ENCODE peak calls at places on chromosomes 6 and 20, in four cellular contexts. One of them, this sample, is unnamed.

GRCh38 chr6:167778497-167779122 is 48.1 kb upstream of the AFDN start:
- DNase-seq in dorsolateral prefrontal cortex: no peak
- DNase-seq in uterus: no peak
- DNase-seq in cardiac muscle cell: no peak
- DNase-seq in this sample: no peak

GRCh38 chr6:157800420-157801237 is 22.4 kb upstream of the SNX9 start:
- DNase-seq in dorsolateral prefrontal cortex: no peak
- DNase-seq in uterus: no peak
- DNase-seq in cardiac muscle cell: no peak
- DNase-seq in this sample: no peak

GRCh38 chr6:167795874-167796667 is 30.6 kb upstream of the AFDN start:
- DNase-seq in dorsolateral prefrontal cortex: peak
- DNase-seq in uterus: no peak
- DNase-seq in cardiac muscle cell: no peak
- DNase-seq in this sample: peak

GRCh38 chr6:36927691-36928546 is 26.6 kb upstream of the PI16 start:
- DNase-seq in dorsolateral prefrontal cortex: no peak
- DNase-seq in uterus: no peak
- DNase-seq in cardiac muscle cell: no peak
- DNase-seq in this sample: no peak

GRCh38 chr6:63537126-63537958 is 34.9 kb upstream of the LOC128125822 start:
- DNase-seq in dorsolateral prefrontal cortex: no peak
- DNase-seq in uterus: no peak
- DNase-seq in cardiac muscle cell: no peak
- DNase-seq in this sample: no peak

GRCh38 chr6:41462980-41463930 is 82.9 kb upstream of the FOXP4 start:
- DNase-seq in dorsolateral prefrontal cortex: peak
- DNase-seq in uterus: peak
- DNase-seq in cardiac muscle cell: peak
- DNase-seq in this sample: peak

GRCh38 chr6:166464418-166465400 is 82.0 kb upstream of the MPC1 start:
- DNase-seq in dorsolateral prefrontal cortex: no peak
- DNase-seq in uterus: no peak
- DNase-seq in cardiac muscle cell: no peak
- DNase-seq in this sample: no peak

GRCh38 chr20:35700625-35701148 is 1.5 kb downstream of the ROMO1 start:
- DNase-seq in dorsolateral prefrontal cortex: no peak
- DNase-seq in uterus: no peak
- DNase-seq in cardiac muscle cell: no peak
- DNase-seq in this sample: no peak

GRCh38 chr6:116136933-116137340 is 11.0 kb upstream of the COL10A1 start:
- DNase-seq in dorsolateral prefrontal cortex: no peak
- DNase-seq in uterus: no peak
- DNase-seq in cardiac muscle cell: no peak
- DNase-seq in this sample: no peak

GRCh38 chr6:36204068-36204753 is 7.7 kb downstream of the BRPF3 start:
- DNase-seq in dorsolateral prefrontal cortex: no peak
- DNase-seq in uterus: no peak
- DNase-seq in cardiac muscle cell: no peak
- DNase-seq in this sample: no peak

GRCh38 chr6:159033160-159034049 is 11.4 kb downstream of the TAGAP start:
- DNase-seq in dorsolateral prefrontal cortex: no peak
- DNase-seq in uterus: no peak
- DNase-seq in cardiac muscle cell: no peak
- DNase-seq in this sample: no peak

GRCh38 chr6:63887011-63887751 is 251.6 kb downstream of the PHF3 start:
- DNase-seq in dorsolateral prefrontal cortex: no peak
- DNase-seq in uterus: no peak
- DNase-seq in cardiac muscle cell: no peak
- DNase-seq in this sample: no peak

GRCh38 chr6:146914563-146915483 is 289.4 kb upstream of the STXBP5 start:
- DNase-seq in dorsolateral prefrontal cortex: no peak
- DNase-seq in uterus: peak
- DNase-seq in cardiac muscle cell: no peak
- DNase-seq in this sample: no peak

GRCh38 chr6:90859612-90860011 is 272.7 kb upstream of the MAP3K7 start:
- DNase-seq in dorsolateral prefrontal cortex: no peak
- DNase-seq in uterus: no peak
- DNase-seq in cardiac muscle cell: peak
- DNase-seq in this sample: no peak

GRCh38 chr6:33724281-33725023 is 13.0 kb upstream of the UQCC2 start:
- DNase-seq in dorsolateral prefrontal cortex: no peak
- DNase-seq in uterus: no peak
- DNase-seq in cardiac muscle cell: no peak
- DNase-seq in this sample: no peak

GRCh38 chr20:29873946-29874345 is 1383.5 kb upstream of the DEFB115 start:
- DNase-seq in dorsolateral prefrontal cortex: peak
- DNase-seq in uterus: no peak
- DNase-seq in cardiac muscle cell: peak
- DNase-seq in this sample: no peak

GRCh38 chr6:32973934-32974333 is 5.5 kb downstream of the BRD2 start:
- DNase-seq in dorsolateral prefrontal cortex: no peak
- DNase-seq in uterus: no peak
- DNase-seq in cardiac muscle cell: no peak
- DNase-seq in this sample: no peak

GRCh38 chr6:80165143-80165542 is 58.7 kb downstream of the BCKDHB start:
- DNase-seq in dorsolateral prefrontal cortex: no peak
- DNase-seq in uterus: no peak
- DNase-seq in cardiac muscle cell: no peak
- DNase-seq in this sample: no peak

GRCh38 chr6:89045585-89045984 is 35.0 kb upstream of the PNRC1 start:
- DNase-seq in dorsolateral prefrontal cortex: no peak
- DNase-seq in uterus: no peak
- DNase-seq in cardiac muscle cell: no peak
- DNase-seq in this sample: no peak

GRCh38 chr20:2151805-2152727 is 50.4 kb downstream of the STK35 start:
- DNase-seq in dorsolateral prefrontal cortex: no peak
- DNase-seq in uterus: peak
- DNase-seq in cardiac muscle cell: peak
- DNase-seq in this sample: no peak

GRCh38 chr6:23532227-23532626 is 593.8 kb upstream of the NRSN1 start:
- DNase-seq in dorsolateral prefrontal cortex: no peak
- DNase-seq in uterus: no peak
- DNase-seq in cardiac muscle cell: no peak
- DNase-seq in this sample: no peak

GRCh38 chr20:64055893-64056638 is 6.6 kb upstream of the SOX18 start:
- DNase-seq in dorsolateral prefrontal cortex: no peak
- DNase-seq in uterus: no peak
- DNase-seq in cardiac muscle cell: no peak
- DNase-seq in this sample: no peak

GRCh38 chr6:68094070-68094469 is 541.0 kb upstream of the ADGRB3 start:
- DNase-seq in dorsolateral prefrontal cortex: no peak
- DNase-seq in uterus: no peak
- DNase-seq in cardiac muscle cell: no peak
- DNase-seq in this sample: no peak

GRCh38 chr20:5104479-5104878 is 15.3 kb downstream of the PCNA start:
- DNase-seq in dorsolateral prefrontal cortex: no peak
- DNase-seq in uterus: no peak
- DNase-seq in cardiac muscle cell: no peak
- DNase-seq in this sample: no peak

GRCh38 chr20:36526521-36527011 is 14.8 kb upstream of the MYL9 start:
- DNase-seq in dorsolateral prefrontal cortex: peak
- DNase-seq in uterus: no peak
- DNase-seq in cardiac muscle cell: no peak
- DNase-seq in this sample: peak

GRCh38 chr6:135722679-135723078 is 128.8 kb upstream of the PDE7B start:
- DNase-seq in dorsolateral prefrontal cortex: no peak
- DNase-seq in uterus: no peak
- DNase-seq in cardiac muscle cell: no peak
- DNase-seq in this sample: peak

GRCh38 chr6:90413396-90413795 is 116.8 kb upstream of the BACH2 start:
- DNase-seq in dorsolateral prefrontal cortex: no peak
- DNase-seq in uterus: no peak
- DNase-seq in cardiac muscle cell: no peak
- DNase-seq in this sample: no peak

GRCh38 chr20:62367136-62367482 is at the start of gene LAMA5:
- DNase-seq in dorsolateral prefrontal cortex: no peak
- DNase-seq in uterus: no peak
- DNase-seq in cardiac muscle cell: peak
- DNase-seq in this sample: no peak

GRCh38 chr6:139829557-139829956 is 455.1 kb upstream of the CITED2 start:
- DNase-seq in dorsolateral prefrontal cortex: no peak
- DNase-seq in uterus: no peak
- DNase-seq in cardiac muscle cell: peak
- DNase-seq in this sample: no peak

GRCh38 chr6:54730767-54731665 is 115.6 kb upstream of the FAM83B start:
- DNase-seq in dorsolateral prefrontal cortex: no peak
- DNase-seq in uterus: no peak
- DNase-seq in cardiac muscle cell: no peak
- DNase-seq in this sample: no peak

GRCh38 chr6:17483391-17484016 is 90.1 kb downstream of the CAP2 start:
- DNase-seq in dorsolateral prefrontal cortex: no peak
- DNase-seq in uterus: no peak
- DNase-seq in cardiac muscle cell: peak
- DNase-seq in this sample: no peak

GRCh38 chr20:50655325-50655880 is 35.9 kb downstream of the RIPOR3 start:
- DNase-seq in dorsolateral prefrontal cortex: no peak
- DNase-seq in uterus: peak
- DNase-seq in cardiac muscle cell: no peak
- DNase-seq in this sample: no peak

GRCh38 chr6:151917531-151918329 is 110.2 kb downstream of the ESR1 start:
- DNase-seq in dorsolateral prefrontal cortex: no peak
- DNase-seq in uterus: no peak
- DNase-seq in cardiac muscle cell: no peak
- DNase-seq in this sample: no peak

GRCh38 chr20:29119141-29119540 is 2138.3 kb upstream of the DEFB115 start:
- DNase-seq in dorsolateral prefrontal cortex: no peak
- DNase-seq in uterus: no peak
- DNase-seq in cardiac muscle cell: no peak
- DNase-seq in this sample: no peak

GRCh38 chr6:45965007-45965406 is 50.7 kb downstream of the CLIC5 start:
- DNase-seq in dorsolateral prefrontal cortex: no peak
- DNase-seq in uterus: no peak
- DNase-seq in cardiac muscle cell: no peak
- DNase-seq in this sample: no peak

GRCh38 chr20:54345301-54345724 is 130.1 kb upstream of the DOK5 start:
- DNase-seq in dorsolateral prefrontal cortex: no peak
- DNase-seq in uterus: no peak
- DNase-seq in cardiac muscle cell: no peak
- DNase-seq in this sample: no peak

DNA sequence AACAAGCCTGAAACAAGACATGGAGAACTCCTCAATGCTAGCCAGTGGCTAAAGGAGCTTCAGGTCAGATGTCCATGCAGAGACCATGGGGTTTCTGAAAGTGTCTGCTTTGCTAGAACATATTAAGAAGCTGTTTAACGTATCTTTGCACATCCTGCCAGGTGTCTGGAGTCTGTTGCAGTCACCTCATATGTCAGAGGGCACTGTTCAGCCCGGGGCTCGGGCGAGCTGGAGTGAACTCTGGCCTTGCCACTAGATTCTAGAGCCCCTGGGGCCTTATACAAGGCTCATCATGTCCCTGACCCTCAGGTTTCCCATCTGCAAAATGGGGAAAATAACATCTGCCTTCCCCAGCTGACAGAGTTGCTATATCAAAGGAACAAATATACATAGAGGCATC is 59.0 kb downstream of the PRDM1 start:
- DNase-seq in dorsolateral prefrontal cortex: no peak
- DNase-seq in uterus: no peak
- DNase-seq in cardiac muscle cell: no peak
- DNase-seq in this sample: no peak
- H3K27ac ChIP-seq in dorsolateral prefrontal cortex: no peak
- H3K27ac ChIP-seq in uterus: no peak
- H3K27ac ChIP-seq in cardiac muscle cell: no peak
- H3K27ac ChIP-seq in this sample: no peak

GRCh38 chr6:150230877-150231428 is 88.1 kb downstream of the PPP1R14C start:
- DNase-seq in dorsolateral prefrontal cortex: no peak
- DNase-seq in uterus: no peak
- DNase-seq in cardiac muscle cell: no peak
- DNase-seq in this sample: no peak
- H3K27ac ChIP-seq in dorsolateral prefrontal cortex: no peak
- H3K27ac ChIP-seq in uterus: no peak
- H3K27ac ChIP-seq in cardiac muscle cell: no peak
- H3K27ac ChIP-seq in this sample: no peak

GRCh38 chr6:85674604-85675003 is 31.9 kb upstream of the SYNCRIP start:
- DNase-seq in dorsolateral prefrontal cortex: no peak
- DNase-seq in uterus: no peak
- DNase-seq in cardiac muscle cell: no peak
- DNase-seq in this sample: no peak
- H3K27ac ChIP-seq in dorsolateral prefrontal cortex: no peak
- H3K27ac ChIP-seq in uterus: no peak
- H3K27ac ChIP-seq in cardiac muscle cell: no peak
- H3K27ac ChIP-seq in this sample: no peak

GRCh38 chr20:44187054-44187762 is at the start of gene JPH2:
- DNase-seq in dorsolateral prefrontal cortex: no peak
- DNase-seq in uterus: peak
- DNase-seq in cardiac muscle cell: peak
- DNase-seq in this sample: no peak
- H3K27ac ChIP-seq in dorsolateral prefrontal cortex: peak
- H3K27ac ChIP-seq in uterus: peak
- H3K27ac ChIP-seq in cardiac muscle cell: peak
- H3K27ac ChIP-seq in this sample: no peak

GRCh38 chr6:106562001-106562400 is 67.3 kb downstream of the RTN4IP1 start:
- DNase-seq in dorsolateral prefrontal cortex: no peak
- DNase-seq in uterus: no peak
- DNase-seq in cardiac muscle cell: no peak
- DNase-seq in this sample: no peak
- H3K27ac ChIP-seq in dorsolateral prefrontal cortex: no peak
- H3K27ac ChIP-seq in uterus: no peak
- H3K27ac ChIP-seq in cardiac muscle cell: no peak
- H3K27ac ChIP-seq in this sample: no peak

GRCh38 chr6:56244528-56245253 is 2.7 kb downstream of the COL21A1 start:
- DNase-seq in dorsolateral prefrontal cortex: no peak
- DNase-seq in uterus: no peak
- DNase-seq in cardiac muscle cell: no peak
- DNase-seq in this sample: no peak
- H3K27ac ChIP-seq in dorsolateral prefrontal cortex: peak
- H3K27ac ChIP-seq in uterus: peak
- H3K27ac ChIP-seq in cardiac muscle cell: no peak
- H3K27ac ChIP-seq in this sample: no peak

DNA sequence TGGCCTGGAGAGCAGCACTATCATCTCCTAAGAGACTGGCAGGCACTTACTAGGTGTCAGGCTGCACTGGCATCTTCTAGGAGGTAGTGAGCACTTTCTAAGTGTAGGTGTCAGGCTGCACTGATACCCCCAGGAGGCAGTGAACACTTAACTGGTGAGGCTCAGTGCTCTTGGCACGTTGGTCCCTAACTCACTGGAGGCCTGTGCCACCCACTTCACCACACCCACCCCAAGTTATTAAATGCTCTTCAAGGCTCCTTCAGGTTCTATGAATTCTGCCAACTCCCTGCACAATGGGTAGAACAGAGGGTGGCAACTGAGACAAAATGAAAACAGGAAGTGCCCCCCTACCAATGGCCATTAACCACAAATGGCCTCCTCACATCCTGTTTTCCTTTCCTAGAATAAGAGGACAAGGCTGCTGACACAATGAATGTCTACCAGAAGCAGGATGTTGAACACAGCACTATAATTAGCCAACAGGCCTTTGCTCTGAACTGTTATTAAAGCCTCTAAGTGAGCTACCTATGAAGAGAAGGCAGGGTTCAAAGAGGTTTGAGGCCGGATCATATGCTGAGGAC is 29.4 kb downstream of the NCOA5 start:
- DNase-seq in dorsolateral prefrontal cortex: no peak
- DNase-seq in uterus: no peak
- DNase-seq in cardiac muscle cell: no peak
- DNase-seq in this sample: no peak
- H3K27ac ChIP-seq in dorsolateral prefrontal cortex: peak
- H3K27ac ChIP-seq in uterus: no peak
- H3K27ac ChIP-seq in cardiac muscle cell: no peak
- H3K27ac ChIP-seq in this sample: peak